ENCODE peak calls at places on chromosomes 11 and 22, in eight cellular contexts. R, J, G, O, P, N, K and W are unnamed samples.

GRCh38 chr22:49760280-49760629 is 67.4 kb downstream of the BRD1 start:
- DNase-seq in R (no peak), J (no peak), O (no peak), P (no peak), K (no peak), N (no peak), G (peak; percentile 5), W (no peak)

GRCh38 chr11:105673089-105673488 is 63.2 kb downstream of the GRIA4 start:
- DNase-seq in J (no peak), K (no peak), R (no peak), P (peak; percentile 84), N (no peak), G (no peak), O (no peak), W (no peak)

GRCh38 chr22:49321477-49322055 is 506.1 kb downstream of the BRD1 start:
- DNase-seq in K (peak; percentile 39), G (no peak), J (no peak), R (peak; percentile 56), P (no peak), O (no peak), N (no peak), W (peak; percentile 81)

GRCh38 chr11:17552392-17553248 is 5.6 kb downstream of the OTOG start:
- DNase-seq in N (no peak), R (no peak), P (no peak), G (no peak), K (no peak), O (no peak), J (no peak), W (no peak)

GRCh38 chr11:8339592-8340022 is 75.9 kb upstream of the LMO1 start:
- DNase-seq in O (no peak), N (no peak), K (no peak), R (no peak), P (no peak), G (no peak), J (no peak), W (no peak)

GRCh38 chr11:96015911-96016565 is 92.1 kb upstream of the MTMR2 start:
- DNase-seq in K (peak; percentile 46), R (no peak), P (no peak), J (no peak), N (no peak), G (no peak), O (no peak), W (no peak)

GRCh38 chr22:50731811-50732624 is 6.0 kb upstream of the ACR start:
- DNase-seq in R (peak; percentile 65), N (no peak), O (no peak), J (peak; percentile 60), P (peak; percentile 60), K (peak; percentile 86), G (peak; percentile 37), W (no peak)

GRCh38 chr11:120200677-120201076 is 10.2 kb upstream of the OAF start:
- DNase-seq in J (no peak), K (no peak), O (no peak), R (no peak), N (no peak), G (no peak), P (no peak), W (no peak)

GRCh38 chr11:8019671-8020597 is 32.8 kb downstream of the EIF3F start:
- DNase-seq in O (no peak), P (peak; percentile 36), N (no peak), R (peak; percentile 68), K (peak; percentile 87), G (no peak), J (no peak), W (peak; percentile 84)

GRCh38 chr11:118168751-118169150 is 7.7 kb downstream of the SCN2B start:
- DNase-seq in O (no peak), R (no peak), N (no peak), J (no peak), P (no peak), G (no peak), K (no peak), W (no peak)

GRCh38 chr11:69155302-69156198 is at the start of gene SMIM38:
- DNase-seq in G (no peak), N (no peak), O (no peak), R (no peak), K (no peak), P (no peak), J (no peak), W (no peak)

GRCh38 chr11:69480547-69481392 is 693 bp upstream of the LINC01488 start:
- DNase-seq in J (no peak), N (no peak), K (no peak), G (peak; percentile 79), P (peak; percentile 57), O (no peak), R (no peak), W (no peak)

DNA sequence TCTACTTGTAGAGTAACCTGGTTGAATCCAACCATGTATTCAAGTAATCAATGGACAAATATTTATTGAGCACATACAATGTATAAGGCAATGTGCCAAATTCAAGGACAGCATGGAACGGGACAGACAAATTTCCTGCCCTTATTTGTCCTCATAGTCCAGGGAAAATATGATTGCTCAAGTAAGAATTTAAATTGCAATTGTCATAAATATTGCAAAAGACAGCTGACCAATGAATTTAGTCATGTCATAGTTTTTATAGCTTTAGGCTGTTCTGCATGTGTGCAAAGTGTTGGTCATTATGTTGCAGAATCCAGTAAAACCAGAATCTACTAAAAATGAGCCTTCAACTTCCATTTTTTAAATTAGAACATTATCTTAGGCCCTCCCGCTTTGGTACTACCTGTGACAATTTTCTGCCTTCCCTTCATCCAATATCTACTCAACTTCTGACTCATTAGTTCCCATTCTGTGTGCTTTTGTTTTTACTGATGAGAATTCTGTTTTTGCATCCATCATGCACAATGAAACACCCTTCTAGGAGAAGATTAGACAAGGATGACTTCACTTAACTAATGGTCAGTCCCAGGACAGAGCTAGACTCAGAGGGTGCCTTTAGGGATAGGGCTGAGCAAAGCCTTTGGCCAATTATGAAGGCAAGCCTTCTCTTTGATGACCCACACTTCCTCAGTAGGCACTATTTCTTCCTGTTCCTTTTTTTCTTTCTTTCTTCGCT is 45.8 kb upstream of the FIBIN start:
- DNase-seq in K (no peak), N (no peak), R (no peak), J (no peak), O (peak; percentile 71), G (no peak), P (no peak), W (no peak)
- TF ChIP-seq CTCF in K (no peak), N (no peak), R (no peak), J (no peak), O (no peak), G (no peak), P (no peak), W (no peak)

DNA sequence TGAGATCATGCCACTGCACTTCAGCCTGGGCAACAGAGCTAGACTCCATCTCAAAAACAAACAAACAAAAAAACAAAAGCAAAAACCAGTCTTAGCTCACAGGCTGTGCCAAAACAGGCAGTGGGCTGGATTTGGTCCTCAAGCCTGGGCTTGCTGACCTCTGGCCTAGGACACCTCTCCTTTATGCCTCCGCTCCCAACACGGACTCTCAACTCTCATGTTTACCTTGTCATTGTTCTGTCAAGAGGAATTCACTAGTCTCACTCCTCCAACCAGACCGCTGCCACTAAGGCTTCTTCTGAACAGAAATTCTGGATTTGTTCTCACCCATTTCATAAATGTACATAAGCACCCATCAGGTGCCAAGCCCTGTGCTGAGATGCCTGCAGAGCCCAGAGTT is 42.6 kb downstream of the FAM83F start:
- DNase-seq in N (no peak), G (no peak), J (no peak), R (no peak), K (no peak), O (no peak), P (peak; percentile 3), W (no peak)
- TF ChIP-seq CTCF in N (no peak), G (no peak), J (no peak), R (no peak), K (no peak), O (no peak), P (no peak), W (no peak)

DNA sequence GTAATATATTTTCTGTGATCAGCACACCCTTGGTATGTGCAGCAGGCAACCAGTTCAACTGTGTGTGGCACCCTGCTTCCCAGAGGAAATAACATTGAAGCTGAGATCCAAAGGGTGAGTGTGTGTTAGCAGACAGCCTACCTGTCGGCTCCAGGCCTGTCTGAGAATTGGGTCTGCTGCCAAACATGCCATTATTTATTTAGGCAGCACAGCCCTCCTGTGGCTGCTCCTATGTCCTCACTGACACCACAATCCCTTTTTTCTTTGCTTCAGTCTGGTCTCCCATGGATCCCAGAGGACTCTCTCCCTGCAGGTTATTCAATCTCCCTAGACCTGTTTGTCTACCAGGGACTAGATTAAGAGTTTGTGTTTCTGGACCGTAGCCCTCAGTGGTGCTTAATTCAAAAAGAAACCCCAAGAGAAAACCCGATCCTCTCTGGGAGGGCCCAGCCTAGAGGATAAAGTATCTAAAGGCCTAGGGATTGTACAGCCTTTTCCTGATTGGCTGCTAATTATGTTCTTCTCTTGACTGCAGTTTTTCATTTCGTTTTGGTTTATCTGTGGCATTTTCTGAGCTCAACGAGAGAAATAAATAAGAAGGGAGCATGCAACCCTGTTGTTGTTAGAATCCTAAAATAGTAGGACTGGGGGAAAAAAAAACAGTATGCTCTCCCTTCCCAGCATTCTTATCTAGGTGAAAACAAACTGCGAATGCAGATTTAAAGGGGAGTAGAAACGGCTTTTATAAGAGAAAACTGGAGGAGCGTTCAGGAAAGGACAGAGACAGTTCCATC is 24.1 kb downstream of the KCNE3 start:
- DNase-seq in J (no peak), O (no peak), G (no peak), P (peak; percentile 50), K (no peak), R (no peak), N (no peak), W (no peak)
- TF ChIP-seq CTCF in J (no peak), O (peak; percentile 20), G (peak; percentile 39), P (peak; percentile 32), K (peak; percentile 29), R (no peak), N (no peak), W (peak; percentile 38)

GRCh38 chr11:70700871-70701270 is 302.5 kb downstream of the CTTN start:
- DNase-seq in N (no peak), P (no peak), R (no peak), O (no peak), G (no peak), K (no peak), J (no peak), W (no peak)

GRCh38 chr11:70700453-70700852 is 302.1 kb downstream of the CTTN start:
- DNase-seq in O (no peak), J (no peak), K (no peak), R (no peak), N (no peak), P (no peak), G (no peak), W (no peak)

GRCh38 chr11:70697701-70698100 is 299.4 kb downstream of the CTTN start:
- DNase-seq in O (no peak), P (no peak), G (no peak), R (no peak), K (no peak), J (no peak), N (no peak), W (no peak)

GRCh38 chr11:70699294-70700221 is 301.2 kb downstream of the CTTN start:
- DNase-seq in J (no peak), O (no peak), N (no peak), R (no peak), P (no peak), G (no peak), K (peak; percentile 72), W (no peak)

DNA sequence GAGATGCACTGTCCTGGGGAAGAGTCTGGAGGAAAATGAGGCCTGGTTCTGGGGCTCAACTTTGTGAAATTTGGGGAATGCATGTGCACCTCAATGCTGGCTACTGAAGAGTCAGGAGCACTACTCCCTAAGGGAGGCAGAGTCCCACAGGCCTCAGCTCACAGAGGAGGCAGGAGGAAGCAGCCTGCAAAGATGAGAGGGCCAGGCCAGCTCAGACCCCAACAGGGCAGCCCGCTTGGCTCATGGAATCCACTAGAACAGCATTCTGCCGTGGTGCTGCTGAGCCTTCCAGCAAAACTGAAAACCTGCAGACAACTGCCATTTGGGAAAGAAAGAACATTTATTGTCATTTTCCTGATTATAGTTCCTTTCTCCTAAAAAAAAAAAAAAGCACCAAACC is 300.5 kb downstream of the CTTN start:
- DNase-seq in G (no peak), J (no peak), N (no peak), R (no peak), P (no peak), K (no peak), O (no peak), W (no peak)
- TF ChIP-seq CTCF in G (no peak), J (no peak), N (no peak), R (no peak), P (no peak), K (no peak), O (no peak), W (no peak)